ENCODE peak calls at places on chromosomes 3 and 15, in ten cellular contexts. I is OCI-LY7; T is CD8-positive, alpha-beta memory T cell; O is left ventricle myocardium inferior; F is neuronal stem cell; V is uterus; N is GM12878; D is ovary; G is kidney; B is endodermal cell. S is an unnamed sample. For H3K4me1, the result is how much of the 10 kb centered on the place peaks cover.

GRCh38 chr15:74598126-74598842 is 17.4 kb upstream of the CLK3 start:
- DNase-seq in I (peak), B (peak), N (peak), T (peak), O (peak), D (peak), V (peak), F (peak), G (peak), S (peak)

GRCh38 chr3:195746346-195746745 is 25.6 kb downstream of the MUC20 start:
- DNase-seq in T (no peak), N (no peak), D (no peak), B (no peak), I (no peak), O (no peak), F (no peak), V (no peak), G (peak), S (no peak)

GRCh38 chr3:66830301-66830700 is 167.8 kb upstream of the KBTBD8 start:
- DNase-seq in D (no peak), O (no peak), T (no peak), G (no peak), N (no peak), F (no peak), B (no peak), I (no peak), V (no peak), S (no peak)

GRCh38 chr3:145807990-145808389 is 353.0 kb downstream of the PLOD2 start:
- DNase-seq in I (peak), T (no peak), V (no peak), O (peak), G (no peak), F (no peak), N (no peak), D (no peak), B (peak), S (no peak)

GRCh38 chr15:41969851-41970431 is 2.4 kb downstream of the EHD4 start:
- DNase-seq in F (no peak), T (peak), B (peak), V (no peak), O (no peak), I (peak), D (no peak), G (no peak), N (peak), S (no peak)

GRCh38 chr3:156619376-156619775 is 55.0 kb upstream of the TIPARP start:
- DNase-seq in O (no peak), V (no peak), G (no peak), N (no peak), T (no peak), I (no peak), D (no peak), F (no peak), B (no peak), S (no peak)

GRCh38 chr3:115825046-115825445 is 201.7 kb downstream of the GAP43 start:
- DNase-seq in N (no peak), G (no peak), V (no peak), D (no peak), B (no peak), I (no peak), F (no peak), T (no peak), O (no peak), S (no peak)

GRCh38 chr3:101017048-101017447 is 23.8 kb upstream of the ABI3BP start:
- DNase-seq in B (no peak), G (no peak), N (no peak), I (no peak), V (no peak), O (no peak), T (no peak), D (no peak), F (no peak), S (no peak)

GRCh38 chr3:100500320-100500880 is 8.0 kb downstream of the TMEM45A start:
- DNase-seq in G (no peak), N (no peak), T (no peak), V (no peak), I (no peak), O (no peak), F (no peak), B (no peak), D (no peak), S (no peak)

GRCh38 chr3:61030469-61031035 is 220.7 kb downstream of the FHIT start:
- DNase-seq in B (no peak), I (no peak), N (no peak), T (no peak), F (no peak), G (no peak), O (no peak), D (no peak), V (no peak), S (no peak)

GRCh38 chr3:3633761-3634160 is 165.5 kb upstream of the LRRN1 start:
- DNase-seq in B (no peak), I (no peak), N (no peak), G (no peak), V (no peak), F (no peak), D (no peak), O (no peak), T (no peak), S (no peak)

GRCh38 chr3:68892297-68892696 is 40.0 kb downstream of the TAFA4 start:
- DNase-seq in N (no peak), O (no peak), D (no peak), V (no peak), F (no peak), I (no peak), T (no peak), B (no peak), G (no peak), S (no peak)

GRCh38 chr3:160986060-160986459 is 119.1 kb downstream of the B3GALNT1 start:
- DNase-seq in D (no peak), G (no peak), O (no peak), N (no peak), I (no peak), T (no peak), F (no peak), B (no peak), V (no peak), S (no peak)

GRCh38 chr15:50890751-50891150 is 17.7 kb upstream of the AP4E1 start:
- DNase-seq in G (no peak), F (no peak), N (no peak), V (no peak), T (no peak), D (no peak), B (no peak), I (no peak), O (no peak), S (no peak)

GRCh38 chr3:127580327-127581060 is 10.0 kb downstream of the TPRA1 start:
- DNase-seq in O (no peak), N (no peak), G (no peak), V (no peak), I (no peak), T (no peak), F (no peak), B (no peak), D (no peak), S (no peak)

GRCh38 chr15:54585063-54585462 is 606.8 kb downstream of the UNC13C start:
- DNase-seq in D (no peak), V (no peak), I (no peak), N (no peak), F (no peak), T (no peak), B (no peak), G (no peak), O (no peak), S (no peak)

GRCh38 chr15:41621200-41622193 is 38.7 kb upstream of the MGA start:
- DNase-seq in V (peak), O (peak), I (no peak), N (peak), F (peak), B (peak), G (peak), D (peak), T (peak), S (peak)

GRCh38 chr3:100216713-100217112 is 44.1 kb upstream of the TBC1D23 start:
- DNase-seq in D (no peak), O (no peak), F (no peak), B (no peak), G (no peak), N (no peak), V (no peak), T (no peak), I (no peak), S (no peak)

GRCh38 chr3:30501526-30501925 is 104.9 kb upstream of the TGFBR2 start:
- DNase-seq in O (no peak), I (no peak), G (no peak), T (no peak), N (no peak), F (no peak), V (no peak), D (no peak), B (no peak), S (no peak)

GRCh38 chr15:77877869-77878577 is 199.5 kb downstream of the TBC1D2B start:
- DNase-seq in O (no peak), I (no peak), N (no peak), V (no peak), G (peak), F (no peak), D (no peak), T (no peak), B (no peak), S (no peak)

GRCh38 chr3:186132487-186132886 is 23.6 kb upstream of the ETV5 start:
- DNase-seq in T (no peak), I (no peak), F (no peak), O (no peak), B (no peak), V (no peak), N (no peak), G (no peak), D (no peak), S (no peak)

GRCh38 chr15:64284037-64284436 is 71.9 kb downstream of the CSNK1G1 start:
- DNase-seq in V (no peak), I (no peak), D (no peak), F (no peak), G (no peak), T (no peak), N (no peak), O (no peak), B (no peak), S (no peak)

GRCh38 chr15:74928771-74929198 is 9.1 kb downstream of the COX5A start:
- DNase-seq in O (no peak), T (no peak), N (no peak), F (no peak), V (no peak), D (no peak), I (no peak), G (no peak), B (no peak), S (no peak)

GRCh38 chr3:8769088-8769822 is at the start of gene OXTR:
- DNase-seq in D (peak), I (peak), B (peak), F (peak), T (no peak), V (peak), O (peak), G (peak), N (no peak), S (peak)

DNA sequence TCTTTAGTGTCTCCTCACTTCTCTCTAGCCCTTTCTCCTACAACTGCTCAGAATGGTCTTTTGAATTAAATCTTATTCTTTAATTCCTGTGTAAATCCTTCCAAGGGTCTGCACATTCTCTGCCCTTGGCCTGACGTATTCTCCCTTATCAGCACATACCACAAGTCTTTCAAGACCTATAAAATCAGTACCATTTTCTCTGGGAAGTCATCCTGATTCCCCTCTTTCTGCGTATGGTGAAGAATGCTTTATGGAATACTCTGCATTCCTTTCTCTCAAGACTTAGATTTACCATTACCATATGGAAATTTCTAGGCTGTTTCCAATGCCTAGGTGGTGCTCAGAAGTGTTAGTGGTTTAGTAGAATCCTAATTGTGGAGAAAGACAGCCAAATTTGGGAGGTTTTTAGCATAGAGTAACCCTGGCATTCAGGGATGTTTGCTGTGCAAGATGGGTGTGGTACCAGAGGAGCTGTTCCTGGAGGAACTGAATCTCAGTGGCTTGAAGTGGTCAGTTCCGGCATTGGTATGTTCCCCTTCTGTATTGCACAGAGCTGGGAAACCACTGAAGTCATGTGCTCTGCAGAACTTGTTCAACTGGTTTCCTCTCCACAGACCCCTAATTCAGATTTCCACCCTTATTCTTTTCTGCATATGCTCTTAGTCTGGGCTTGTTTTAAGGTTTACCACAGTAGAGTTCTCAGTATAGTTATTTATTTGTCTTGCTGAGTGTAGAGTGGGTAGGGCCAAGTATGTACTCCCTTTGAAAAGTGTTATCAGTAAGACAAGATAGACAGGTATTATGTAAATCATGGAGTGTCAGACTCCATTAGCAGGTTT is 24.5 kb downstream of the IQGAP1 start:
- DNase-seq in G (no peak), T (no peak), F (no peak), V (no peak), I (peak), B (peak), O (no peak), D (no peak), N (peak), S (no peak)
- H3K4me1 ChIP-seq in G (under half), T (half or more), F (under half), V (under half), I (under half), B (under half), O (half or more), D (under half), N (under half), S (half or more)

GRCh38 chr15:56969265-56969895 is 50.9 kb downstream of the TCF12 start:
- DNase-seq in F (no peak), T (no peak), D (no peak), I (no peak), G (no peak), O (no peak), B (no peak), N (no peak), V (no peak), S (no peak)
- H3K4me3 ChIP-seq in F (no peak), T (no peak), D (no peak), I (no peak), G (no peak), O (no peak), B (no peak), N (no peak), V (no peak), S (no peak)

GRCh38 chr3:144585953-144586352 is 614.3 kb downstream of the DIPK2A start:
- DNase-seq in F (no peak), I (no peak), O (no peak), G (no peak), V (no peak), B (no peak), D (no peak), T (no peak), N (no peak), S (no peak)
- H3K4me1 ChIP-seq in F (under half), I (under half), O (under half), G (under half), V (under half), B (under half), D (under half), T (under half), N (under half), S (under half)

DNA sequence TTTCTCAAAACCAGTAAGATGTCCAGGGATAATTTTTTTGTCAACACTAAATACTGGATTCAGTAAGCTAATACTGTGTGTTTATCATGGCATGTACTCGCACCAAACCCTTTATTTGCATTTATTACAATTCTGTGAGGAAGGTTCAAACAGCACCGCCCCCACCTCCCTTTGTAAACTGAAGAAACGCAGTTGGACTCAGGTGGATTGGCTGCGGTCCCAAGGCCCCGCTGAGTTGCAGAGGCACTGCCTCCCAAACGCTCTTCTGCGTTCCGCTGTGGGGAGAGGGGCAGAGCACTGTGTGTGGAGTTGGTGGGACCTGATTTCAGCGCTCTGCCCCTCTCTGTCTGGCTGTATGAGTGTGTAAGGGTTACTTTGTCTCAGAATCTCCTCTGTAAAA is 1.2 kb downstream of the RCCD1 start:
- DNase-seq in T (no peak), I (peak), B (no peak), V (no peak), G (peak), O (no peak), F (no peak), D (no peak), N (no peak), S (no peak)
- H3K4me3 ChIP-seq in T (no peak), I (peak), B (peak), V (no peak), G (no peak), O (peak), F (no peak), D (no peak), N (peak), S (no peak)

DNA sequence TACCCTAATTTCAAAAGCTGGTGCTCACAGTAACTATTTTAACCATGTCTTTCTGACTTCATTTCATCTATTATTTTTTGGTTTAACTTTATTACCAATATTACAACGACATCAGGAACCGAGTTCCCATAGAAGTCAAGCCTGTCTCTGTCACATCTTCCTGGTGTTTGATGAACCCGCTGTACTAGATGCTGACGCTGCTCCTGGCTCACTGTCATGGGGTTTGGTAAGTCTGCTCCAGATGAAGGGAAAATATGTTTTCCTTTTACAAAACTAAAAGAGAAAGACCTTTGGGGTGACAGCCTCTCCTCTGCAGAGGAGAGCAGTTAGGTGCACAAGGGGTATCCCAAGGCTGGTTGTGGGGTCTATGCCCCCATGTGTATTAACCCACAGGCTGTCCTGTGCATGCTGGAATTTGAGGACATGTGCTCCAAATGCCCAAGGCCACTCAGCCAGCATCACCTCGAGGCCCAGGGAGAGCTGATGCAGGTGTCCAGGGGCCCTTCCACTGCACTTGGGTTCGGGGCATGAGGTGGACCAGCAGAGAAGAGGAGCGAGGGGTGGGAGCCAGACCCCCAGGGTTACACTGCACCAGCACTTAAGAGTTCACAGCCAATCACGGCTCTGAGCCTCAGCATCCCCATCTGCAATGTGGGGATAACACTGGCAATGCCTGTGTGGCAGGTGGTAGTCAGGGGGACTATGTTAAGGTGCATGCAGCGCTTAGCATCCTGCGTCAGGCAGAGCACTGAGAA is 62.2 kb downstream of the ATP10A start:
- DNase-seq in B (no peak), O (no peak), V (no peak), I (no peak), T (no peak), G (peak), F (no peak), D (no peak), N (no peak), S (no peak)
- H3K4me1 ChIP-seq in B (under half), O (under half), V (under half), I (half or more), T (under half), G (under half), F (under half), D (under half), N (under half), S (under half)

GRCh38 chr3:177364236-177364635 is 167.0 kb upstream of the TBL1XR1 start:
- DNase-seq in V (no peak), G (no peak), N (no peak), F (no peak), O (no peak), D (no peak), B (no peak), T (no peak), I (no peak), S (no peak)

GRCh38 chr3:177362646-177363045 is 165.4 kb upstream of the TBL1XR1 start:
- DNase-seq in F (no peak), N (no peak), G (no peak), V (no peak), B (no peak), O (no peak), I (no peak), D (no peak), T (no peak), S (no peak)

GRCh38 chr3:177359601-177360357 is 162.5 kb upstream of the TBL1XR1 start:
- DNase-seq in F (peak), D (peak), B (peak), T (peak), G (peak), N (peak), O (peak), V (peak), I (peak), S (peak)

GRCh38 chr3:177358968-177359600 is 161.8 kb upstream of the TBL1XR1 start:
- DNase-seq in I (peak), N (no peak), T (peak), D (peak), O (peak), B (peak), G (peak), F (peak), V (peak), S (peak)

GRCh38 chr3:177361042-177361938 is 164.0 kb upstream of the TBL1XR1 start:
- DNase-seq in F (no peak), T (no peak), V (no peak), I (peak), G (peak), O (no peak), N (no peak), D (no peak), B (no peak), S (no peak)
- H3K4me3 ChIP-seq in F (no peak), T (peak), V (no peak), I (peak), G (peak), O (peak), N (no peak), D (no peak), B (no peak), S (peak)

DNA sequence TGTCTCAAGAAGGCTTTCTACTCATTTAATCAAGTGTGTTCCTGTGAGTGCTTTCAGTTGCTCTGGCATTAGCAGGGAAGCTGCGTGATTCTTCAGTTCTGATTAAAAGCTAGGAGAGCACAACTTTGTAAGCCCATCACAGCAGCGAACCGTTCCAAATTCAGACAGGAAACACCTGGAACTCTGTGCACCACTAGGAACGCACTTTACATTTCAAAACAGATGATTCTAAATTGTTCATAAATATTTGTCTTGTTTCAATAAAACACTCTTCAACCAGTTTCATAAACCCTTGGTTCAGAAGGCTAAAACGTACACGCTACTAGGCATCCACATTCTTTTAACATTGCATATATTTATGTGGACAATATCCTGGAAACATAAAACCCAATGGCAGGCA is 112.6 kb downstream of the PDZRN3 start:
- DNase-seq in D (peak), F (no peak), T (no peak), G (no peak), B (no peak), I (no peak), V (peak), N (no peak), O (no peak), S (no peak)
- H3K4me1 ChIP-seq in D (under half), F (under half), T (under half), G (under half), B (under half), I (under half), V (under half), N (under half), O (half or more), S (under half)

S was measured in psoas muscle.